ENCODE peak calls at places on chromosomes 5 and 9, in six cellular contexts. W is IMR-90, F is esophagus muscularis mucosa, M is adipocyte, C is OCI-LY7, K is HCT116. P is an unnamed sample.

GRCh38 chr5:1004598-1005361 is 3.8 kb upstream of the NKD2 start:
- DNase-seq in K (no peak), W (peak; percentile 16), M (peak; percentile 72), C (no peak), F (no peak), P (peak; percentile 81)

GRCh38 chr9:94922691-94923107 is 196.2 kb downstream of the AOPEP start:
- DNase-seq in F (no peak), W (peak; percentile 64), C (peak; percentile 2), K (no peak), M (peak; percentile 74), P (no peak)

GRCh38 chr5:25190521-25191000 is 545.8 kb upstream of the CDH10 start:
- DNase-seq in W (no peak), K (no peak), M (no peak), F (no peak), C (no peak), P (no peak)

GRCh38 chr5:72363146-72363802 is 43.1 kb downstream of the PTCD2 start:
- DNase-seq in C (no peak), K (peak; percentile 10), W (peak; percentile 87), M (peak; percentile 77), F (peak; percentile 57), P (no peak)

GRCh38 chr9:131095666-131096489 is 453 bp upstream of the AIF1L start:
- DNase-seq in C (no peak), W (no peak), K (peak; percentile 22), M (peak; percentile 51), F (no peak), P (peak; percentile 75)

GRCh38 chr9:33752130-33752637 is 43.2 kb upstream of the PRSS3 start:
- DNase-seq in K (no peak), M (peak; percentile 8), C (no peak), W (no peak), F (no peak), P (no peak)

GRCh38 chr9:77980622-77981021 is 51.0 kb downstream of the GNAQ start:
- DNase-seq in C (no peak), W (peak; percentile 81), F (no peak), K (no peak), M (peak; percentile 67), P (no peak)

GRCh38 chr5:95712347-95712958 is 18.7 kb upstream of the RHOBTB3 start:
- DNase-seq in M (peak; percentile 64), C (no peak), K (peak; percentile 97), W (peak; percentile 90), F (no peak), P (peak; percentile 95)

GRCh38 chr5:17340816-17341215 is 123.4 kb downstream of the BASP1 start:
- DNase-seq in C (no peak), K (no peak), M (peak; percentile 54), W (peak; percentile 58), F (no peak), P (no peak)

DNA sequence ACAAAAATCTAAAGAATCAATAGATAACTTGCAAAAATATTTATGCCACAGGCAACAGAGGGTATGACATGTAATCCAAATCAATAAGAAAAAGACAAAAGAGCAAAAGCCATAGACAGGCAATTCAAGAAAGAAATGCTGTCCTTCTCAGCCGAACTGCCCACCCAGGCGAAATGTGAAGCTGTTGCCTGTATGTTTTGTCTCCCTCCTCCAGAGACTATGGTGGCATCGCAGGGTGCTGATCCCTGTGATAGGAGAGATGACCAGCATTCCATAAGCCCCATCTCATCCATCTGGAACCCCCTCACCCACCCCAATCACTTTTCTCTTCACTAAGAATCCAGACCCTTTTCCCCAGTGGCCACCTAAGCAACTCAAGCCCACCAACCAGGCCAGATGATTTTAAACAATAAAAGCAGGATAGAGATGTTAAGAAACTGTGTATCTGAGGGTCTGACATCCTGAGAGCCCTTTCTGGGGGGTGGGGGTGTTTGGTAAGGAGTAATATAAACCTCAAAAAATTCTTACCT is 5.3 kb upstream of the ACSL6 start:
- DNase-seq in K (no peak), C (no peak), W (no peak), M (no peak), F (peak; percentile 78), P (no peak)
- H3K4me1 ChIP-seq in K (peaks cover 4% of the 10 kb centered on the region), C (no peaks in the 10 kb centered on the region), W (no peaks in the 10 kb centered on the region), M (no peaks in the 10 kb centered on the region), F (peaks cover 6% of the 10 kb centered on the region), P (no peaks in the 10 kb centered on the region)

DNA sequence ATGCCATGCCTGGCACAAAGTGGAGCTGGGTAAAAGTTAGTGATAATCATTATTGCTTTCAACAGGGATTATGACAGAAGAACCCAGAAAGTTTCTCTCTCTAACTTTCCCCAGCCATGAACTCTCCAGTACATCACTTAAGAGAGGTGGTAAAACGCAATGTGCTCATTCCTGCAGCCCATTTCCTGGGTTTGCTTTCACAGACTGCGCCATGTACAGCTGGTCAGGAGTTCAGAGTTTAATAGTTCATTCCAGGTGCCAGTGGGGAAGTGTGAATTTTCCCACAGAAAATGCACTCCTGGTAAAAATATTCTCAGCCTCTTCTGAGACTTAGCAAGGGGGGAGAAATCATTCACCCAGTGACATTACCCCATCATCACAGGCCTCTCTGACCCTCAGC is 35.5 kb downstream of the ADAM19 start:
- DNase-seq in C (peak; percentile 14), F (no peak), K (no peak), M (no peak), W (no peak), P (no peak)
- H3K4me1 ChIP-seq in C (peaks cover 37% of the 10 kb centered on the region), F (peaks cover 97% of the 10 kb centered on the region), K (peaks cover 13% of the 10 kb centered on the region), M (peaks cover 36% of the 10 kb centered on the region), W (peaks cover 38% of the 10 kb centered on the region), P (peaks cover 21% of the 10 kb centered on the region)

DNA sequence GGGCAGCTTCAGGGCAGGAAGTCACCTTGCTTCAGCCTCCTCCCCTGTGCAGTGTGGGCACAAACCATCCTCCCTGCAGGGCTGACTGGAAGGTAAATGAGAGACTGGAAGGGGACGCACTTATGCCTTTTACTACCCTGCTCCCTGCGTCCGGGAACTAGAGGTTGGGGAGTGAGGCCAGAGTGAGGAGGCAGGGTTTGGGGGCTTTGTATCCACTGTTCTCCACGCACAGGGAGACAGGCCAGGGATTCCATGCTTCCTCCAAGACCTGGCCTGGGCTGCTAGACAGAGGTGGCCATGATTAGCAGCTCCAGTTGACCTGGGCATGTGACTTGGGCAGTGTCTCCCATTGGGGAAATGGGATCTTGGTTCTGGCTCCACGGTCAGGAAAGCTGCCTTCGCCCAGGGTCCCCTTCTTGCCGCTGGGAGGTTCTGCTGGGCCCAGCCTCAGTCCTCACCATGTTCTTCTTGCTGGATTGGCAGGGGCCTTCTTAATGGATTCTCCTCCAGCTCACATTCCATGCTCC is 37.0 kb upstream of the PSD2 start:
- DNase-seq in C (no peak), W (no peak), F (no peak), K (no peak), M (no peak), P (no peak)
- H3K4me1 ChIP-seq in C (peaks cover 31% of the 10 kb centered on the region), W (no peaks in the 10 kb centered on the region), F (peaks cover 12% of the 10 kb centered on the region), K (peaks cover 53% of the 10 kb centered on the region), M (peaks cover 6% of the 10 kb centered on the region), P (peaks cover 13% of the 10 kb centered on the region)

GRCh38 chr9:130023147-130023787 is 19.7 kb downstream of the FNBP1 start:
- DNase-seq in C (peak; percentile 55), F (peak; percentile 93), M (no peak), W (no peak), K (no peak), P (no peak)
- H3K4me1 ChIP-seq in C (peaks cover 98% of the 10 kb centered on the region), F (peaks cover 96% of the 10 kb centered on the region), M (peaks cover 18% of the 10 kb centered on the region), W (peaks cover 2% of the 10 kb centered on the region), K (peaks cover 28% of the 10 kb centered on the region), P (peaks cover 12% of the 10 kb centered on the region)

DNA sequence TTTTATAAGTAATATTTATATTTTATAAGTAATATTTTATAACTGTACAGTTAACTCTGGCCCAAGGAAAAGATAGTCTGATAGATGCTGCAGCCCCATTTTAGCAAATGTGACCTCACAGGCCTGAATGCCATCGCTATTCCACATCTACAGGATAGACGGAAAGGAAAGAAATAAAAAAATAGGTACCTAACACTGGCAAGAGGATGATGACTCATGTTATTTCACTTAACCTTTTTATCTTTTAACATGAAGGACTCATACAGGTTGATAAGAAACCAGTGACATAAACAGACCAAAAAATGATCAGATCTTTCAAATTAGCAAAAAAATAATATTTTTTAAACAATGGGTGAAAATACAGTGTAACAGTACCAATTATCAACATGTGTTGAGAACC is 2.7 kb downstream of the CD274 start:
- DNase-seq in M (no peak), C (no peak), K (no peak), F (no peak), W (no peak), P (no peak)
- H3K4me1 ChIP-seq in M (peaks cover 20% of the 10 kb centered on the region), C (peaks cover 25% of the 10 kb centered on the region), K (peaks cover 23% of the 10 kb centered on the region), F (peaks cover 17% of the 10 kb centered on the region), W (peaks cover 2% of the 10 kb centered on the region), P (no peaks in the 10 kb centered on the region)

P was measured in Caco-2.